ENCODE peak calls at places on chromosomes 2 and 18, in five cellular contexts. One of them, this sample, is unnamed.
A peak's percentile ranks its signal among the peaks of the same experiment; 100 is the strongest.

GRCh38 chr2:112995346-112995920 is 9.8 kb upstream of the IL36A start:
- DNase-seq in fibroblast of mammary gland: no peak
- DNase-seq in ureter: no peak
- DNase-seq in BE2C: no peak
- DNase-seq in NCI-H82: no peak
- DNase-seq in this sample: no peak

GRCh38 chr2:145323512-145323911 is 803.6 kb upstream of the ZEB2 start:
- DNase-seq in fibroblast of mammary gland: peak; percentile 61
- DNase-seq in BE2C: no peak
- DNase-seq in ureter: no peak
- DNase-seq in NCI-H82: no peak
- DNase-seq in this sample: no peak

GRCh38 chr2:133200684-133201421 is 367.4 kb downstream of the NCKAP5 start:
- DNase-seq in NCI-H82: no peak
- DNase-seq in ureter: no peak
- DNase-seq in BE2C: no peak
- DNase-seq in fibroblast of mammary gland: peak; percentile 94
- DNase-seq in this sample: no peak

GRCh38 chr2:17517481-17518211 is 594 bp downstream of the RAD51AP2 start:
- DNase-seq in ureter: no peak
- DNase-seq in BE2C: no peak
- DNase-seq in fibroblast of mammary gland: peak; percentile 8
- DNase-seq in NCI-H82: peak; percentile 49
- DNase-seq in this sample: no peak

GRCh38 chr2:74227646-74228045 is 29.2 kb downstream of the MTHFD2 start:
- DNase-seq in BE2C: no peak
- DNase-seq in NCI-H82: no peak
- DNase-seq in fibroblast of mammary gland: no peak
- DNase-seq in ureter: no peak
- DNase-seq in this sample: peak; percentile 4

GRCh38 chr2:236916181-236916580 is 169.5 kb upstream of the COPS8 start:
- DNase-seq in BE2C: no peak
- DNase-seq in ureter: peak; percentile 33
- DNase-seq in fibroblast of mammary gland: no peak
- DNase-seq in NCI-H82: no peak
- DNase-seq in this sample: peak; percentile 10

GRCh38 chr2:241000831-241001321 is 2.5 kb downstream of the SNED1 start:
- DNase-seq in ureter: peak; percentile 37
- DNase-seq in fibroblast of mammary gland: no peak
- DNase-seq in BE2C: no peak
- DNase-seq in NCI-H82: no peak
- DNase-seq in this sample: peak; percentile 65

GRCh38 chr2:230408244-230408842 is 7.7 kb upstream of the SP100 start:
- DNase-seq in BE2C: no peak
- DNase-seq in ureter: peak; percentile 48
- DNase-seq in fibroblast of mammary gland: peak; percentile 94
- DNase-seq in NCI-H82: no peak
- DNase-seq in this sample: no peak

GRCh38 chr2:36371963-36372391 is 16.4 kb downstream of the CRIM1 start:
- DNase-seq in ureter: no peak
- DNase-seq in NCI-H82: no peak
- DNase-seq in BE2C: no peak
- DNase-seq in fibroblast of mammary gland: peak; percentile 86
- DNase-seq in this sample: no peak

GRCh38 chr2:239240480-239240881 is 160.3 kb downstream of the HDAC4 start:
- DNase-seq in fibroblast of mammary gland: no peak
- DNase-seq in NCI-H82: no peak
- DNase-seq in ureter: peak; percentile 59
- DNase-seq in BE2C: peak; percentile 68
- DNase-seq in this sample: no peak

GRCh38 chr18:46283268-46283667 is 179.1 kb downstream of the HAUS1 start:
- DNase-seq in NCI-H82: no peak
- DNase-seq in fibroblast of mammary gland: peak; percentile 17
- DNase-seq in ureter: no peak
- DNase-seq in BE2C: peak; percentile 14
- DNase-seq in this sample: no peak

GRCh38 chr2:95552911-95553310 is 38.9 kb upstream of the TRIM43 start:
- DNase-seq in NCI-H82: peak; percentile 35
- DNase-seq in ureter: no peak
- DNase-seq in fibroblast of mammary gland: peak; percentile 24
- DNase-seq in BE2C: no peak
- DNase-seq in this sample: no peak

GRCh38 chr2:155836439-155836838 is 496.1 kb downstream of the NR4A2 start:
- DNase-seq in NCI-H82: no peak
- DNase-seq in fibroblast of mammary gland: no peak
- DNase-seq in ureter: no peak
- DNase-seq in BE2C: no peak
- DNase-seq in this sample: peak; percentile 4

GRCh38 chr2:81171447-81171846 is 866.9 kb upstream of the LRRTM1 start:
- DNase-seq in NCI-H82: no peak
- DNase-seq in ureter: no peak
- DNase-seq in BE2C: no peak
- DNase-seq in fibroblast of mammary gland: no peak
- DNase-seq in this sample: no peak

GRCh38 chr2:28668106-28668814 is 83.4 kb upstream of the PPP1CB start:
- DNase-seq in BE2C: no peak
- DNase-seq in fibroblast of mammary gland: no peak
- DNase-seq in ureter: no peak
- DNase-seq in NCI-H82: no peak
- DNase-seq in this sample: no peak

GRCh38 chr2:239028253-239028619 is 180.4 kb downstream of the TWIST2 start:
- DNase-seq in NCI-H82: no peak
- DNase-seq in BE2C: no peak
- DNase-seq in fibroblast of mammary gland: peak; percentile 39
- DNase-seq in ureter: no peak
- DNase-seq in this sample: no peak

GRCh38 chr2:49416252-49416651 is 261.9 kb upstream of the FSHR start:
- DNase-seq in ureter: no peak
- DNase-seq in fibroblast of mammary gland: no peak
- DNase-seq in NCI-H82: no peak
- DNase-seq in BE2C: no peak
- DNase-seq in this sample: no peak

GRCh38 chr2:166572958-166573357 is 78.9 kb upstream of the SCN7A start:
- DNase-seq in ureter: no peak
- DNase-seq in fibroblast of mammary gland: no peak
- DNase-seq in NCI-H82: no peak
- DNase-seq in BE2C: no peak
- DNase-seq in this sample: no peak

GRCh38 chr2:36677386-36677785 is 19.1 kb upstream of the VIT start:
- DNase-seq in NCI-H82: no peak
- DNase-seq in ureter: no peak
- DNase-seq in fibroblast of mammary gland: no peak
- DNase-seq in BE2C: no peak
- DNase-seq in this sample: no peak

GRCh38 chr2:64108842-64109241 is 35.4 kb downstream of the PELI1 start:
- DNase-seq in BE2C: no peak
- DNase-seq in ureter: no peak
- DNase-seq in NCI-H82: no peak
- DNase-seq in fibroblast of mammary gland: no peak
- DNase-seq in this sample: no peak

GRCh38 chr2:165803123-165803760 is 9.2 kb upstream of the GALNT3 start:
- DNase-seq in ureter: no peak
- DNase-seq in fibroblast of mammary gland: peak; percentile 34
- DNase-seq in NCI-H82: no peak
- DNase-seq in BE2C: no peak
- DNase-seq in this sample: no peak

GRCh38 chr2:73730810-73731209 is 6.3 kb downstream of the TPRKB start:
- DNase-seq in BE2C: no peak
- DNase-seq in NCI-H82: no peak
- DNase-seq in ureter: no peak
- DNase-seq in fibroblast of mammary gland: no peak
- DNase-seq in this sample: no peak

GRCh38 chr2:124025896-124026295 is 809 bp downstream of the CNTNAP5 start:
- DNase-seq in ureter: no peak
- DNase-seq in NCI-H82: peak; percentile 58
- DNase-seq in fibroblast of mammary gland: no peak
- DNase-seq in BE2C: no peak
- DNase-seq in this sample: no peak

GRCh38 chr2:120517790-120518469 is 172.0 kb downstream of the INHBB start:
- DNase-seq in fibroblast of mammary gland: peak; percentile 19
- DNase-seq in BE2C: no peak
- DNase-seq in ureter: no peak
- DNase-seq in NCI-H82: no peak
- DNase-seq in this sample: peak; percentile 54

GRCh38 chr2:8472545-8473361 is 209.1 kb upstream of the ID2 start:
- DNase-seq in ureter: no peak
- DNase-seq in NCI-H82: peak; percentile 5
- DNase-seq in BE2C: no peak
- DNase-seq in fibroblast of mammary gland: no peak
- DNase-seq in this sample: no peak

GRCh38 chr2:179263460-179264237 is 983 bp downstream of the SESTD1 start:
- DNase-seq in BE2C: no peak
- DNase-seq in NCI-H82: peak; percentile 65
- DNase-seq in fibroblast of mammary gland: peak; percentile 73
- DNase-seq in ureter: peak; percentile 50
- DNase-seq in this sample: peak; percentile 70

GRCh38 chr18:54251606-54252400 is 17.5 kb upstream of the POLI start:
- DNase-seq in BE2C: no peak
- DNase-seq in ureter: no peak
- DNase-seq in fibroblast of mammary gland: no peak
- DNase-seq in NCI-H82: no peak
- DNase-seq in this sample: no peak

GRCh38 chr2:83103602-83104001 is 1355.5 kb downstream of the SUCLG1 start:
- DNase-seq in fibroblast of mammary gland: peak; percentile 42
- DNase-seq in NCI-H82: no peak
- DNase-seq in BE2C: no peak
- DNase-seq in ureter: no peak
- DNase-seq in this sample: no peak

This sample was measured in NCI-H69.